ENCODE peak calls at places on chromosomes 16 and 17, in nine cellular contexts. One of them, this sample, is unnamed.

GRCh38 chr17:48102700-48103378 is 1.6 kb upstream of the CBX1 start:
- DNase-seq in amniotic stem cell: no peak
- DNase-seq in iPS DF 6.9: no peak
- DNase-seq in esophagus squamous epithelium: no peak
- DNase-seq in activated CD4-positive, alpha-beta T cell treated with anti-CD3 and anti-CD28 coated beads for 48 hours: peak; percentile 56
- DNase-seq in T-helper 2 cell: no peak
- DNase-seq in HS-5: no peak
- DNase-seq in NCI-H1417: no peak
- DNase-seq in EH: no peak
- DNase-seq in this sample: no peak

GRCh38 chr17:14451729-14452191 is 150.9 kb downstream of the HS3ST3B1 start:
- DNase-seq in amniotic stem cell: no peak
- DNase-seq in iPS DF 6.9: no peak
- DNase-seq in esophagus squamous epithelium: no peak
- DNase-seq in activated CD4-positive, alpha-beta T cell treated with anti-CD3 and anti-CD28 coated beads for 48 hours: no peak
- DNase-seq in T-helper 2 cell: no peak
- DNase-seq in HS-5: no peak
- DNase-seq in NCI-H1417: no peak
- DNase-seq in EH: peak; percentile 64
- DNase-seq in this sample: no peak

GRCh38 chr17:32100971-32101631 is 41.2 kb upstream of the RHOT1 start:
- DNase-seq in amniotic stem cell: no peak
- DNase-seq in iPS DF 6.9: no peak
- DNase-seq in esophagus squamous epithelium: no peak
- DNase-seq in activated CD4-positive, alpha-beta T cell treated with anti-CD3 and anti-CD28 coated beads for 48 hours: no peak
- DNase-seq in T-helper 2 cell: no peak
- DNase-seq in HS-5: no peak
- DNase-seq in NCI-H1417: peak; percentile 37
- DNase-seq in EH: no peak
- DNase-seq in this sample: no peak

GRCh38 chr16:11632455-11632921 is 35.8 kb upstream of the SNN start:
- DNase-seq in amniotic stem cell: peak; percentile 79
- DNase-seq in iPS DF 6.9: no peak
- DNase-seq in esophagus squamous epithelium: no peak
- DNase-seq in activated CD4-positive, alpha-beta T cell treated with anti-CD3 and anti-CD28 coated beads for 48 hours: no peak
- DNase-seq in T-helper 2 cell: no peak
- DNase-seq in HS-5: no peak
- DNase-seq in NCI-H1417: no peak
- DNase-seq in EH: peak; percentile 95
- DNase-seq in this sample: peak; percentile 87

GRCh38 chr16:16062023-16062932 is 112.9 kb downstream of the ABCC1 start:
- DNase-seq in amniotic stem cell: no peak
- DNase-seq in iPS DF 6.9: no peak
- DNase-seq in esophagus squamous epithelium: no peak
- DNase-seq in activated CD4-positive, alpha-beta T cell treated with anti-CD3 and anti-CD28 coated beads for 48 hours: no peak
- DNase-seq in T-helper 2 cell: no peak
- DNase-seq in HS-5: no peak
- DNase-seq in NCI-H1417: no peak
- DNase-seq in EH: peak; percentile 37
- DNase-seq in this sample: no peak

GRCh38 chr16:81586976-81587625 is 142.5 kb downstream of the CMIP start:
- DNase-seq in amniotic stem cell: no peak
- DNase-seq in iPS DF 6.9: no peak
- DNase-seq in esophagus squamous epithelium: no peak
- DNase-seq in activated CD4-positive, alpha-beta T cell treated with anti-CD3 and anti-CD28 coated beads for 48 hours: no peak
- DNase-seq in T-helper 2 cell: no peak
- DNase-seq in HS-5: no peak
- DNase-seq in NCI-H1417: no peak
- DNase-seq in EH: no peak
- DNase-seq in this sample: no peak

GRCh38 chr16:87507351-87508069 is 14.7 kb upstream of the ZCCHC14 start:
- DNase-seq in amniotic stem cell: no peak
- DNase-seq in iPS DF 6.9: no peak
- DNase-seq in esophagus squamous epithelium: no peak
- DNase-seq in activated CD4-positive, alpha-beta T cell treated with anti-CD3 and anti-CD28 coated beads for 48 hours: no peak
- DNase-seq in T-helper 2 cell: no peak
- DNase-seq in HS-5: no peak
- DNase-seq in NCI-H1417: no peak
- DNase-seq in EH: no peak
- DNase-seq in this sample: no peak

GRCh38 chr17:19979917-19980770 is 2.5 kb upstream of the AKAP10 start:
- DNase-seq in amniotic stem cell: no peak
- DNase-seq in iPS DF 6.9: no peak
- DNase-seq in esophagus squamous epithelium: no peak
- DNase-seq in activated CD4-positive, alpha-beta T cell treated with anti-CD3 and anti-CD28 coated beads for 48 hours: no peak
- DNase-seq in T-helper 2 cell: no peak
- DNase-seq in HS-5: no peak
- DNase-seq in NCI-H1417: no peak
- DNase-seq in EH: no peak
- DNase-seq in this sample: peak; percentile 49

GRCh38 chr17:45093444-45094110 is 32.5 kb downstream of the NMT1 start:
- DNase-seq in amniotic stem cell: no peak
- DNase-seq in iPS DF 6.9: no peak
- DNase-seq in esophagus squamous epithelium: no peak
- DNase-seq in activated CD4-positive, alpha-beta T cell treated with anti-CD3 and anti-CD28 coated beads for 48 hours: no peak
- DNase-seq in T-helper 2 cell: no peak
- DNase-seq in HS-5: no peak
- DNase-seq in NCI-H1417: no peak
- DNase-seq in EH: no peak
- DNase-seq in this sample: no peak

GRCh38 chr17:60631119-60631518 is 31.1 kb downstream of the PPM1D start:
- DNase-seq in amniotic stem cell: no peak
- DNase-seq in iPS DF 6.9: no peak
- DNase-seq in esophagus squamous epithelium: no peak
- DNase-seq in activated CD4-positive, alpha-beta T cell treated with anti-CD3 and anti-CD28 coated beads for 48 hours: no peak
- DNase-seq in T-helper 2 cell: no peak
- DNase-seq in HS-5: no peak
- DNase-seq in NCI-H1417: no peak
- DNase-seq in EH: peak; percentile 16
- DNase-seq in this sample: no peak

GRCh38 chr17:29178750-29179231 is 1.4 kb downstream of the MYO18A start:
- DNase-seq in amniotic stem cell: no peak
- DNase-seq in iPS DF 6.9: no peak
- DNase-seq in esophagus squamous epithelium: no peak
- DNase-seq in activated CD4-positive, alpha-beta T cell treated with anti-CD3 and anti-CD28 coated beads for 48 hours: no peak
- DNase-seq in T-helper 2 cell: no peak
- DNase-seq in HS-5: no peak
- DNase-seq in NCI-H1417: no peak
- DNase-seq in EH: no peak
- DNase-seq in this sample: no peak